ENCODE peak calls at places on chromosome 16, in seven cellular contexts. B is Caki2; X is progenitor cell of endocrine pancreas; R is CD4-positive, alpha-beta memory T cell; L is T-helper 9 cell; G is NCI-H510A treated with DMSO at 0.1 percent for 48 hours; Z is EL. F is an unnamed sample.

GRCh38 chr16:57405194-57405593 is 627 bp downstream of the CCL17 start:
- DNase-seq in B (no peak), X (no peak), R (no peak), L (no peak), G (no peak), Z (no peak), F (no peak)

GRCh38 chr16:450800-451512 is 25.5 kb downstream of the RAB11FIP3 start:
- DNase-seq in B (no peak), X (no peak), R (no peak), L (no peak), G (peak; percentile 69), Z (no peak), F (no peak)

GRCh38 chr16:66619036-66619435 is 14.5 kb downstream of the CMTM3 start:
- DNase-seq in B (no peak), X (no peak), R (no peak), L (no peak), G (no peak), Z (peak; percentile 49), F (no peak)

GRCh38 chr16:88382491-88383400 is at the start of gene ZNF469:
- DNase-seq in B (peak; percentile 38), X (no peak), R (no peak), L (no peak), G (no peak), Z (peak; percentile 52), F (no peak)

GRCh38 chr16:89052191-89052787 is 41.4 kb upstream of the ACSF3 start:
- DNase-seq in B (no peak), X (no peak), R (no peak), L (no peak), G (no peak), Z (no peak), F (no peak)

GRCh38 chr16:62077998-62078397 is 41.8 kb upstream of the CDH8 start:
- DNase-seq in B (peak; percentile 5), X (no peak), R (no peak), L (no peak), G (no peak), Z (peak; percentile 22), F (no peak)

GRCh38 chr16:30120340-30121105 is 2.5 kb downstream of the MAPK3 start:
- DNase-seq in B (no peak), X (no peak), R (no peak), L (no peak), G (no peak), Z (no peak), F (no peak)

GRCh38 chr16:79006762-79007161 is 593.8 kb downstream of the MAF start:
- DNase-seq in B (no peak), X (no peak), R (no peak), L (no peak), G (no peak), Z (no peak), F (no peak)

GRCh38 chr16:78184554-78185183 is 85.2 kb downstream of the WWOX start:
- DNase-seq in B (peak; percentile 77), X (no peak), R (no peak), L (no peak), G (peak; percentile 62), Z (no peak), F (no peak)

GRCh38 chr16:678858-679807 is 1.1 kb upstream of the STUB1 start:
- DNase-seq in B (peak; percentile 93), X (peak; percentile 53), R (no peak), L (peak; percentile 42), G (no peak), Z (peak; percentile 66), F (peak; percentile 33)

GRCh38 chr16:78538919-78539318 is 439.5 kb downstream of the WWOX start:
- DNase-seq in B (no peak), X (no peak), R (no peak), L (no peak), G (no peak), Z (no peak), F (no peak)

GRCh38 chr16:85392756-85393673 is 220.1 kb upstream of the GSE1 start:
- DNase-seq in B (no peak), X (no peak), R (no peak), L (no peak), G (no peak), Z (no peak), F (no peak)

GRCh38 chr16:24729243-24729966 is at the start of gene TNRC6A:
- DNase-seq in B (peak; percentile 89), X (peak; percentile 83), R (peak; percentile 86), L (peak; percentile 66), G (peak; percentile 87), Z (peak; percentile 89), F (peak; percentile 76)

GRCh38 chr16:3187798-3188674 is at the start of gene OR1F1:
- DNase-seq in B (peak; percentile 79), X (no peak), R (peak; percentile 67), L (peak; percentile 29), G (peak; percentile 29), Z (peak; percentile 78), F (peak; percentile 64)

GRCh38 chr16:88538366-88539060 is 31.7 kb upstream of the ZC3H18 start:
- DNase-seq in B (no peak), X (no peak), R (no peak), L (no peak), G (no peak), Z (no peak), F (no peak)

GRCh38 chr16:89863741-89864391 is 9.5 kb upstream of the TCF25 start:
- DNase-seq in B (no peak), X (no peak), R (peak; percentile 58), L (no peak), G (no peak), Z (peak; percentile 13), F (peak; percentile 43)

GRCh38 chr16:30065943-30066881 is 652 bp downstream of the ALDOA start:
- DNase-seq in B (no peak), X (no peak), R (no peak), L (no peak), G (no peak), Z (peak; percentile 65), F (no peak)

GRCh38 chr16:11576427-11577289 is 10.1 kb downstream of the LITAF start:
- DNase-seq in B (no peak), X (no peak), R (no peak), L (no peak), G (peak; percentile 33), Z (no peak), F (no peak)

GRCh38 chr16:11020792-11021440 is 76.6 kb downstream of the CLEC16A start:
- DNase-seq in B (no peak), X (no peak), R (no peak), L (no peak), G (no peak), Z (no peak), F (no peak)

GRCh38 chr16:51629602-51630001 is 478.5 kb upstream of the SALL1 start:
- DNase-seq in B (no peak), X (no peak), R (no peak), L (no peak), G (no peak), Z (no peak), F (no peak)

GRCh38 chr16:705748-706188 is at the start of gene FBXL16:
- DNase-seq in B (peak; percentile 46), X (no peak), R (no peak), L (no peak), G (no peak), Z (no peak), F (no peak)

GRCh38 chr16:49851468-49851787 is 4.5 kb downstream of the ZNF423 start:
- DNase-seq in B (no peak), X (no peak), R (no peak), L (no peak), G (peak; percentile 16), Z (no peak), F (no peak)

GRCh38 chr16:87581867-87582220 is 20.5 kb upstream of the JPH3 start:
- DNase-seq in B (peak; percentile 92), X (no peak), R (no peak), L (no peak), G (no peak), Z (peak; percentile 97), F (no peak)

GRCh38 chr16:15523092-15523541 is 88.7 kb downstream of the BMERB1 start:
- DNase-seq in B (no peak), X (no peak), R (no peak), L (no peak), G (no peak), Z (no peak), F (no peak)

GRCh38 chr16:12160815-12161550 is 184.4 kb downstream of the SNX29 start:
- DNase-seq in B (no peak), X (no peak), R (no peak), L (no peak), G (no peak), Z (no peak), F (no peak)

GRCh38 chr16:28326881-28327610 is 34.7 kb downstream of the SBK1 start:
- DNase-seq in B (peak; percentile 27), X (peak; percentile 49), R (peak; percentile 54), L (peak; percentile 56), G (peak; percentile 84), Z (peak; percentile 43), F (peak; percentile 41)

GRCh38 chr16:56999409-57000270 is 10.3 kb downstream of the NLRC5 start:
- DNase-seq in B (no peak), X (no peak), R (peak; percentile 51), L (peak; percentile 40), G (no peak), Z (no peak), F (peak; percentile 61)